ENCODE peak calls at places on chromosomes 12 and 14, in five cellular contexts. Y is H1, A is A549, L is stomach, V is ovary. M is an unnamed sample.

GRCh38 chr12:121438207-121438606 is 38.3 kb downstream of the RNF34 start:
- DNase-seq in Y (no peak), A (no peak), L (no peak), V (no peak), M (no peak)

GRCh38 chr12:8452976-8453616 is 2.7 kb upstream of the CLEC6A start:
- DNase-seq in Y (no peak), A (no peak), L (no peak), V (no peak), M (no peak)

GRCh38 chr14:72488551-72488950 is 405.4 kb downstream of the DPF3 start:
- DNase-seq in Y (no peak), A (no peak), L (no peak), V (no peak), M (no peak)

GRCh38 chr14:38143651-38144505 is 63.8 kb upstream of the SSTR1 start:
- DNase-seq in Y (no peak), A (no peak), L (no peak), V (no peak), M (no peak)

GRCh38 chr14:32480337-32480736 is 151.2 kb downstream of the AKAP6 start:
- DNase-seq in Y (no peak), A (no peak), L (no peak), V (no peak), M (no peak)

GRCh38 chr14:33693237-33693636 is 257.6 kb downstream of the EGLN3 start:
- DNase-seq in Y (no peak), A (no peak), L (no peak), V (no peak), M (no peak)

GRCh38 chr12:50057000-50057841 is at the start of gene ASIC1:
- DNase-seq in Y (no peak), A (peak; percentile 83), L (peak; percentile 65), V (peak; percentile 79), M (no peak)

GRCh38 chr14:39469094-39469710 is 37.0 kb upstream of the FBXO33 start:
- DNase-seq in Y (peak; percentile 21), A (no peak), L (no peak), V (no peak), M (no peak)

GRCh38 chr12:29634057-29634456 is 136.6 kb upstream of the OVCH1 start:
- DNase-seq in Y (no peak), A (no peak), L (no peak), V (no peak), M (no peak)

GRCh38 chr12:67515679-67516363 is 132.7 kb upstream of the DYRK2 start:
- DNase-seq in Y (no peak), A (no peak), L (peak; percentile 57), V (no peak), M (peak; percentile 89)

GRCh38 chr12:46439793-46440511 is 67.4 kb upstream of the SLC38A2 start:
- DNase-seq in Y (no peak), A (no peak), L (no peak), V (no peak), M (no peak)

GRCh38 chr12:69008510-69008909 is 75.5 kb upstream of the CPM start:
- DNase-seq in Y (no peak), A (no peak), L (no peak), V (no peak), M (no peak)

GRCh38 chr12:25979563-25979962 is 21.1 kb downstream of the RASSF8 start:
- DNase-seq in Y (no peak), A (no peak), L (no peak), V (no peak), M (no peak)

GRCh38 chr12:65334534-65334933 is 56.1 kb downstream of the MSRB3 start:
- DNase-seq in Y (no peak), A (no peak), L (no peak), V (no peak), M (no peak)

GRCh38 chr12:109944975-109945374 is 44.9 kb downstream of the TCHP start:
- DNase-seq in Y (peak; percentile 73), A (no peak), L (no peak), V (peak; percentile 55), M (no peak)

GRCh38 chr14:50859296-50859624 is 12.6 kb upstream of the ABHD12B start:
- DNase-seq in Y (no peak), A (no peak), L (no peak), V (no peak), M (no peak)

GRCh38 chr14:21057803-21058675 is at the start of gene RNASE8:
- DNase-seq in Y (no peak), A (no peak), L (no peak), V (no peak), M (no peak)

GRCh38 chr14:57051633-57052032 is 217.1 kb downstream of the EXOC5 start:
- DNase-seq in Y (no peak), A (no peak), L (no peak), V (no peak), M (no peak)

GRCh38 chr14:89977668-89978067 is 21.9 kb downstream of the TDP1 start:
- DNase-seq in Y (no peak), A (no peak), L (no peak), V (no peak), M (no peak)

GRCh38 chr14:68792022-68792829 is 641 bp downstream of the ZFP36L1 start:
- DNase-seq in Y (no peak), A (no peak), L (peak; percentile 29), V (no peak), M (peak; percentile 92)

GRCh38 chr12:13190275-13190674 is 6.3 kb upstream of the EMP1 start:
- DNase-seq in Y (no peak), A (no peak), L (no peak), V (no peak), M (no peak)

GRCh38 chr12:9910716-9911421 is 21.3 kb downstream of the CLEC2A start:
- DNase-seq in Y (no peak), A (no peak), L (no peak), V (no peak), M (no peak)

GRCh38 chr14:31952573-31952972 is 124.5 kb upstream of the ARHGAP5 start:
- DNase-seq in Y (no peak), A (no peak), L (no peak), V (no peak), M (no peak)

GRCh38 chr12:2596441-2596840 is 198.3 kb upstream of the FKBP4 start:
- DNase-seq in Y (no peak), A (no peak), L (no peak), V (no peak), M (no peak)

GRCh38 chr12:128353271-128353670 is 86.3 kb downstream of the TMEM132C start:
- DNase-seq in Y (no peak), A (no peak), L (no peak), V (no peak), M (no peak)

GRCh38 chr12:76664731-76665130 is 99.2 kb upstream of the ZDHHC17 start:
- DNase-seq in Y (no peak), A (no peak), L (no peak), V (no peak), M (no peak)

GRCh38 chr14:40340708-40341107 is 908.5 kb upstream of the FBXO33 start:
- DNase-seq in Y (no peak), A (no peak), L (no peak), V (no peak), M (no peak)

GRCh38 chr14:105859717-105860614 is 333.6 kb downstream of the TMEM121 start:
- DNase-seq in Y (no peak), A (no peak), L (peak; percentile 25), V (peak; percentile 3), M (no peak)

DNA sequence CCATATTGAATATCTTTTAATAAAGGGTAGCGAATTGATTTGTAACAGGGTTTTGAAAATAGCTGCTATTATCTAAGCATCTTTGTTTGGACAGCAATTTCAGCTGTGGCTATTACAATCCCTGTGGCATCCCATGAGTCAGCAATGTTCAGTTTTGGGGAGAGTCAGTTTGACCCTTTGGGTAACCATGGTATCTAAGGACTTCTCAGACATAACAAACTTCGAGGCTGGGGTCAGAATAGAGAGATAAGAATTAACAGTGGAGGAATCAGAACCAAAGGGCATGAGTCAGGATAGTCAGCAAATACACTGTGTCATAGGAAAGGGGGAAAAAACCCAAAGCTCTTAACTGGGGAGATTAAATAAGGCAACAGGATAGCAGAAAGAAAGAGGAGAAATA is 11.7 kb upstream of the PTHLH start:
- DNase-seq in Y (no peak), A (peak; percentile 60), L (no peak), V (no peak), M (no peak)
- TF ChIP-seq EP300 in Y (no peak), A (peak; percentile 53), L (no peak), V (no peak), M (no peak)

GRCh38 chr12:14769462-14769836 is 33.8 kb downstream of the WBP11 start:
- DNase-seq in Y (no peak), A (peak; percentile 21), L (peak; percentile 43), V (peak; percentile 57), M (no peak)

GRCh38 chr12:14770495-14771313 is 32.6 kb downstream of the WBP11 start:
- DNase-seq in Y (peak; percentile 80), A (peak; percentile 84), L (peak; percentile 96), V (peak; percentile 95), M (peak; percentile 99)

GRCh38 chr12:14768823-14769405 is 34.4 kb downstream of the WBP11 start:
- DNase-seq in Y (no peak), A (no peak), L (peak; percentile 33), V (peak; percentile 32), M (no peak)

GRCh38 chr12:14771651-14772137 is 31.6 kb downstream of the WBP11 start:
- DNase-seq in Y (no peak), A (no peak), L (no peak), V (no peak), M (no peak)

GRCh38 chr12:14769837-14770494 is 33.3 kb downstream of the WBP11 start:
- DNase-seq in Y (peak; percentile 61), A (peak; percentile 69), L (peak; percentile 90), V (peak; percentile 82), M (peak; percentile 95)
- TF ChIP-seq POLR2A in Y (peak; percentile 90), A (peak; percentile 84), L (no peak), V (peak; percentile 20), M (no peak)

DNA sequence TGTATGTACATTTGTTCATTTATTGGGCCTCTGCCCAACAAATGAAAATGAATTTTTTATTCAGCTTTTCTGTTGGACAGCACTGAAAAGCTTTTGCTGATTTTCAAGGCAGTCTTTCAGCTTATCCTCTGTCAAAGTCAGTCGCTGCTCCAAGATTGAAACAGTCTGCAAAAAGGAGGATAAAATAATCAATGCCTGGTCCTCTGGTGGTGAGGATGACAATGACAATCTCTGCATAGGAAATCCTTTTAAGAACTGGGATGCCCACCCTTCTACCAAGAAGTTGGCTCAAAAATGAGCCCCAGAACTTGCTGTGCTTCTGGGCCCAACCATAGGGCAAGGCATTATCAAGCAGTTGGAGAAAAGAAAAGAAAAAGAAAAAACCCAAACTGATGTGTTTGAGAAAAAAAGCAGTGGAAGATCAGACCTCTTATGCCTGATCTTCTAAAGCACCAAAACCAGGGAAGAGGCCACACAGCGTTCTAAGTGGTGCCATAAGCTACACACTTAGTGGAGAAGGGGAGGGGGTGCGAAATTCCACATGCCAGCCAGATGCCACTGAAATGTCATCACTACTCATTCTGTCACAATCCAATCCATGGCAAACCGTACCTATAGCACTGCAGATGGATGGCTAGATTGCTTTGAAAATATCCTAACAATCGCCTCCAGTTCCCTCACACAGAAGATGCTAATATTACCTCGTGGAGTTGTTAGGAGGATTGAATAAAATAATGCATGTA is 69.0 kb upstream of the DUSP6 start:
- DNase-seq in Y (no peak), A (no peak), L (no peak), V (no peak), M (peak; percentile 31)
- TF ChIP-seq CTCF in Y (peak; percentile 19), A (no peak), L (no peak), V (no peak), M (peak; percentile 13)

DNA sequence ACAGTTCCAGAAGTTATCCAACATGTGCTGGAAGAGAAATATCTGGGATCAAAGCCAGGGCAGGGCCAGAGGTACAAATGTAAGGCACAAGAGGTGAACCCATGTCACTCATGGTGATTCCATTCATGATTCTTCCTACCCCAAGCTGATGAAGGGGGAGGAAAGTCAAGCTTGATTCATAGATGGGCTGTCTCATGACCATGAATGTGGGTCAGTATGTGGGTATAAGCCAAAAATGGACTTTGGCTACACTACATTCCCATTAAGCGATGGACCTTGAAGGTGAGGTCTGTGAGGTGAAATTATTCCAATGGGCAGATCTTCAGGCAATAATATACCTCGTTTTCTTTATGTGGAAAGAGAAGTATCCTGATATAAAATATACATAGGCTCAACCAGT is 217.1 kb downstream of the BTG1 start:
- DNase-seq in Y (no peak), A (no peak), L (no peak), V (no peak), M (no peak)
- TF ChIP-seq EP300 in Y (no peak), A (no peak), L (no peak), V (no peak), M (no peak)